ENCODE peak calls at places on chromosomes 12 and 14, in eight cellular contexts. C, H, P, T, B, D, M and Y are unnamed samples.

GRCh38 chr12:124387510-124387855 is 92.6 kb downstream of the RFLNA start:
- DNase-seq in C (no peak), T (no peak), M (no peak), P (peak; percentile 87), H (peak; percentile 85), B (no peak), D (no peak), Y (no peak)

GRCh38 chr12:105418232-105418631 is 87.7 kb downstream of the C12orf75 start:
- DNase-seq in T (peak; percentile 83), H (no peak), D (no peak), P (no peak), M (peak; percentile 83), C (peak; percentile 79), B (no peak), Y (peak; percentile 69)

GRCh38 chr12:56080556-56081138 is 682 bp downstream of the ERBB3 start:
- DNase-seq in D (no peak), T (no peak), B (no peak), H (no peak), C (peak; percentile 50), P (no peak), M (no peak), Y (no peak)

GRCh38 chr12:21831671-21832357 is 57.3 kb upstream of the KCNJ8 start:
- DNase-seq in B (no peak), T (no peak), D (no peak), P (no peak), M (peak; percentile 75), C (no peak), H (peak; percentile 68), Y (no peak)

GRCh38 chr12:104494816-104495158 is 38.0 kb downstream of the CHST11 start:
- DNase-seq in T (no peak), M (peak; percentile 71), D (peak; percentile 43), P (no peak), C (no peak), H (no peak), B (no peak), Y (no peak)

GRCh38 chr12:131091976-131092691 is 138.4 kb downstream of the ADGRD1 start:
- DNase-seq in B (peak; percentile 4), P (no peak), C (no peak), T (no peak), M (no peak), H (peak; percentile 61), D (no peak), Y (peak; percentile 68)

GRCh38 chr12:29270001-29270400 is 111.0 kb downstream of the ERGIC2 start:
- DNase-seq in C (no peak), B (no peak), M (no peak), H (no peak), P (no peak), D (no peak), T (no peak), Y (no peak)

GRCh38 chr12:56081393-56082347 is 1.7 kb downstream of the ERBB3 start:
- DNase-seq in M (no peak), H (no peak), P (no peak), B (peak; percentile 39), T (no peak), C (peak; percentile 30), D (no peak), Y (no peak)

GRCh38 chr14:87160964-87161363 is 832.0 kb downstream of the GALC start:
- DNase-seq in M (no peak), B (no peak), H (no peak), P (no peak), T (no peak), D (no peak), C (no peak), Y (no peak)

GRCh38 chr12:75750950-75751349 is 239.5 kb upstream of the KRR1 start:
- DNase-seq in T (no peak), P (no peak), H (no peak), B (no peak), D (no peak), C (peak; percentile 67), M (peak; percentile 71), Y (no peak)

GRCh38 chr12:1793426-1794210 is 26.7 kb upstream of the LRTM2 start:
- DNase-seq in D (no peak), M (no peak), C (no peak), H (no peak), P (no peak), B (no peak), T (no peak), Y (no peak)

GRCh38 chr12:43847427-43847826 is 11.5 kb downstream of the TMEM117 start:
- DNase-seq in B (no peak), P (no peak), T (peak; percentile 90), D (no peak), H (no peak), M (peak; percentile 65), C (peak; percentile 41), Y (no peak)

GRCh38 chr12:4154672-4155225 is 118.8 kb upstream of the CCND2 start:
- DNase-seq in D (no peak), P (no peak), C (no peak), H (no peak), B (no peak), M (no peak), T (no peak), Y (no peak)

GRCh38 chr12:55712154-55712553 is 3.7 kb upstream of the BLOC1S1 start:
- DNase-seq in D (no peak), H (no peak), T (no peak), M (peak; percentile 19), B (no peak), P (no peak), C (no peak), Y (peak; percentile 48)

GRCh38 chr14:67722293-67722692 is 20.6 kb downstream of the RDH12 start:
- DNase-seq in M (peak; percentile 33), T (peak; percentile 9), H (peak; percentile 73), C (no peak), B (peak; percentile 36), P (peak; percentile 28), D (no peak), Y (peak; percentile 80)
- H3K4me3 ChIP-seq in M (no peak overlapping the region), T (no peak overlapping the region), H (no peak overlapping the region), C (no peak overlapping the region), B (peak overlapping the region; percentile 1), P (no peak overlapping the region), D (no peak overlapping the region), Y (no peak overlapping the region)

GRCh38 chr12:31658743-31659086 is 773 bp upstream of the ETFBKMT start:
- DNase-seq in B (no peak), D (no peak), M (no peak), H (no peak), P (no peak), T (no peak), C (no peak), Y (no peak)

GRCh38 chr12:31664038-31664437 is 4.5 kb downstream of the ETFBKMT start:
- DNase-seq in D (no peak), C (no peak), H (no peak), T (no peak), P (no peak), B (no peak), M (no peak), Y (no peak)

GRCh38 chr12:31659087-31659942 is at the start of gene ETFBKMT:
- DNase-seq in B (peak; percentile 80), P (peak; percentile 81), C (peak; percentile 96), T (peak; percentile 96), H (peak; percentile 93), D (peak; percentile 95), M (peak; percentile 89), Y (peak; percentile 90)

GRCh38 chr12:31662176-31662849 is 2.8 kb downstream of the ETFBKMT start:
- DNase-seq in H (no peak), D (no peak), B (no peak), C (no peak), T (no peak), P (no peak), M (no peak), Y (no peak)
- H3K4me3 ChIP-seq in H (no peak overlapping the region), D (no peak overlapping the region), B (no peak overlapping the region), C (no peak overlapping the region), T (no peak overlapping the region), P (no peak overlapping the region), M (no peak overlapping the region), Y (no peak overlapping the region)

GRCh38 chr12:107461222-107461980 is 224.2 kb upstream of the PWP1 start:
- DNase-seq in T (peak; percentile 91), D (no peak), H (no peak), M (peak; percentile 94), B (peak; percentile 73), P (no peak), C (no peak), Y (peak; percentile 51)
- H3K4me3 ChIP-seq in T (no peak overlapping the region), D (no peak overlapping the region), H (no peak overlapping the region), M (no peak overlapping the region), B (no peak overlapping the region), P (no peak overlapping the region), C (no peak overlapping the region), Y (no peak overlapping the region)

GRCh38 chr12:27965411-27965810 is 7.1 kb downstream of the PTHLH start:
- DNase-seq in D (no peak), T (no peak), B (no peak), P (no peak), H (no peak), C (no peak), M (peak; percentile 64), Y (no peak)

GRCh38 chr12:27965966-27966365 is 6.6 kb downstream of the PTHLH start:
- DNase-seq in H (no peak), M (peak; percentile 54), C (no peak), P (no peak), D (no peak), B (no peak), T (no peak), Y (no peak)

GRCh38 chr12:27966870-27967269 is 5.7 kb downstream of the PTHLH start:
- DNase-seq in P (no peak), D (no peak), C (peak; percentile 91), M (peak; percentile 97), B (no peak), H (no peak), T (peak; percentile 96), Y (no peak)

GRCh38 chr12:27969011-27969900 is 3.3 kb downstream of the PTHLH start:
- DNase-seq in P (no peak), M (peak; percentile 49), H (no peak), C (peak; percentile 69), D (no peak), T (no peak), B (peak; percentile 18), Y (peak; percentile 52)

DNA sequence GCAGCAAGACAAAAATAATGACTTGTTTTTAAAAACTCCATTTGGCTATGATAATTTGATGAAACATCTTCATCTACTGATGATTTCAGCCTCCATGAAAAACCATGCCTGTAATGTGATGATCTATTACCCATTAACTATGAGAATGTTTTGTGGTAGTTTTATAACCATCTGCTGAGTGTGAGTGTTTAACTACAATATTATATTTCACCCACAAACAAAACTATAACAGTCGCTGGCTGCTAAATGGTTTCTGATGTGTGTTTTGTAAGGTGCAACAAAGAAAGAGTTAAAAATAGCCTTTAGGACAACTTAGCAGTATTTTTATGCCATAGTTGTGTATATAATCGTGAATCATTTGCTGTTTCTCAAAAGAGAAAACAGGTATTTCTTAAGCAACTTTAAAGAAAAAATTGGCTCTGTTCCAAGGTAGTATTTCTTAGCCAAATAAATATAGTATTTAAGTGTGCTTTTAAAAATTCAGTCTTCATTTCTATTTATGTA is 4.9 kb downstream of the PTHLH start:
- DNase-seq in P (no peak), H (no peak), C (no peak), M (peak; percentile 45), D (no peak), T (no peak), B (no peak), Y (no peak)
- H3K4me3 ChIP-seq in P (no peak overlapping the region), H (no peak overlapping the region), C (peak overlapping the region; percentile 8), M (no peak overlapping the region), D (no peak overlapping the region), T (peak overlapping the region; percentile 91), B (no peak overlapping the region), Y (no peak overlapping the region)